ENCODE peak calls at places on chromosomes 13 and 19, in six cellular contexts. E, P, C, M, X and S are unnamed samples.

GRCh38 chr13:46134961-46135522 is 30.2 kb upstream of the CPB2 start:
- DNase-seq in C (no peak), E (peak), X (no peak), M (peak), P (no peak), S (no peak)

GRCh38 chr13:89982406-89983085 is 1364.9 kb upstream of the MIR17HG start:
- DNase-seq in M (no peak), P (no peak), E (no peak), X (no peak), C (no peak), S (no peak)

GRCh38 chr19:4967738-4968461 is 1.0 kb upstream of the KDM4B start:
- DNase-seq in E (no peak), X (no peak), C (no peak), M (no peak), P (no peak), S (no peak)

GRCh38 chr19:19866599-19867248 is 1.0 kb downstream of the ZNF253 start:
- DNase-seq in C (peak), P (peak), X (peak), M (peak), E (no peak), S (peak)

GRCh38 chr19:49850221-49850486 is 805 bp upstream of the PTOV1 start:
- DNase-seq in M (no peak), P (no peak), X (no peak), E (no peak), C (no peak), S (no peak)

GRCh38 chr19:14405758-14406644 is 13.1 kb downstream of the DDX39A start:
- DNase-seq in P (peak), E (peak), X (peak), C (peak), M (peak), S (peak)

GRCh38 chr19:54253331-54254194 is 3.5 kb downstream of the LILRB5 start:
- DNase-seq in M (no peak), E (no peak), P (no peak), X (no peak), C (no peak), S (no peak)

GRCh38 chr13:41709511-41709910 is 251.4 kb downstream of the VWA8 start:
- DNase-seq in P (no peak), E (no peak), X (no peak), C (no peak), M (no peak), S (no peak)

DNA sequence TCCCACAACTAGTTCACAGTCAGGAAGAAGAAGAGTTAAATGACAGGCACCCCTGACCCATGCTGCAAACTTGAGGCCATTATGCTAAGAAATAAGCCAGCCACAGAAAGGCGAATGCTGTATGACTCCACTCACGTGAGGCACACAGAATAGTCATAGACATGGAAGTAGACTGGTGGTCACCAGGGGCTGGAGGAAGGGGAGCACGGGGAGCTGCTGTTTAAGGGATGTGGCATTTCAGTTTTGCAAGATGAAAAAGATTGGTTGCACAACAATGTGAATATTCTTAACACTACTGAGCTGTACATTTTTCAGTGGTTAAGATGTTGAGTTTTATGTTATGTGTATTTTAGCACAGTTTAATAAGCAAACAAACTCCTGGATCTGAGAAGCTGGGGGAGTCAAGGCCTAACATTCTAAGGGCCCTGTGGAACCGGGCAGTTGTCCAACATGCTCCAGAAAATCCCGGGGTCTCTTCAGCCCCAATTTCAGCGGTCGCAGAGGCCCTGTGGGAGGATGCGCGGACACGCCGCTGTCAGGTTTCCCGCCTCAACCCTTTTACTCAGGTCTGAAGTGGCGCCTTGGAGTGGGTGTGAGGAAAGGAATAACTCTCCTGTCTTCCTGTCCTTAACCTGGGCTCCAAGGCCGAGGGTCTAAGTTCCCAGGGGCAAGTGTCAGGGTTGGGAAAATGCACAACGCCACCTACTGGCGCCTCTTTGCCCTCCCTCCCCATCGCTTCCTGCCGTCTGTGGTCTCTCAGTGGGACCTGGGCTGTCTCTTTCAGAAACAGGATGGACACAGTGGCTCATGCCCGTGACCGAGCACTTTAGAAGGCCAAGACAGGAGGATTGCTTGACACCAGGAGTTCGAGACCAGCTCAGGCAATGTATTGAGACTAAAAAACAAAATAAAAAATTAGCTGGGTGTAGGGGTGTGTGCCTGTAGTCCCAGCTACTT is 4.4 kb upstream of the TMEM272 start:
- DNase-seq in P (peak), C (peak), E (peak), M (peak), X (no peak), S (peak)
- TF ChIP-seq CTCF in P (peak), C (peak), E (peak), M (peak), X (peak), S (peak)

GRCh38 chr13:105363747-105364177 is 1171.7 kb downstream of the EFNB2 start:
- DNase-seq in C (no peak), M (no peak), E (no peak), X (no peak), P (no peak), S (no peak)
- TF ChIP-seq SP1 in C (no peak), M (no peak), E (no peak), X (no peak), P (no peak), S (no peak)

DNA sequence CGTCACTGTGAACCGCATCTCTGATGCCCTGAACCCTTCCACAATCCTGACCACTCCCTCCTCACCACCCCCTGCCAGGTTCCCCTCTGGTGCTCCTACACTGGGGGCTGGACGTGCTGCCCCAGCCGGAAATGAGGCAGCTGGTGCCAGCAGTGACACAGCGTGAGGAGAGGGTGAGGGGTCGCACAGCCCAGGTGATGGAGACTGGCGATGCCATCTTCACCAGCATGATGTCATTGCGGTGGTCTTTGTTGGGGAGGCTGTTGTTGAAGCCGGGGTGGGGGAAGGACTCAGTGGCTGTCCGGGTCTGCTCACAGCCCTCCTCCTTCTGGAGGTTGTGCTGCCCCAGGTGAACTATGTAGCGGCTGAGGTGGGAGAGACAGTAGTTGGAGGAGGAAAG is 2.5 kb downstream of the KLK11 start:
- DNase-seq in E (no peak), C (no peak), X (no peak), P (no peak), M (no peak), S (no peak)
- TF ChIP-seq CTCF in E (no peak), C (no peak), X (no peak), P (no peak), M (no peak), S (no peak)

GRCh38 chr13:113960276-113960948 is 13.5 kb downstream of the C13orf46 start:
- DNase-seq in C (no peak), P (no peak), M (no peak), X (no peak), E (no peak), S (no peak)

GRCh38 chr13:113956571-113956970 is 17.3 kb downstream of the C13orf46 start:
- DNase-seq in X (no peak), E (no peak), C (no peak), P (no peak), M (no peak), S (no peak)

GRCh38 chr13:113958373-113958772 is 15.5 kb downstream of the C13orf46 start:
- DNase-seq in P (no peak), C (no peak), M (no peak), X (no peak), E (no peak), S (no peak)

GRCh38 chr13:113962386-113962785 is 11.5 kb downstream of the C13orf46 start:
- DNase-seq in P (no peak), C (no peak), X (no peak), E (no peak), M (no peak), S (no peak)

GRCh38 chr13:113959198-113959597 is 14.7 kb downstream of the C13orf46 start:
- DNase-seq in C (no peak), X (no peak), M (no peak), P (peak), E (no peak), S (no peak)
- TF ChIP-seq SP1 in C (no peak), X (no peak), M (no peak), P (no peak), E (no peak), S (no peak)

DNA sequence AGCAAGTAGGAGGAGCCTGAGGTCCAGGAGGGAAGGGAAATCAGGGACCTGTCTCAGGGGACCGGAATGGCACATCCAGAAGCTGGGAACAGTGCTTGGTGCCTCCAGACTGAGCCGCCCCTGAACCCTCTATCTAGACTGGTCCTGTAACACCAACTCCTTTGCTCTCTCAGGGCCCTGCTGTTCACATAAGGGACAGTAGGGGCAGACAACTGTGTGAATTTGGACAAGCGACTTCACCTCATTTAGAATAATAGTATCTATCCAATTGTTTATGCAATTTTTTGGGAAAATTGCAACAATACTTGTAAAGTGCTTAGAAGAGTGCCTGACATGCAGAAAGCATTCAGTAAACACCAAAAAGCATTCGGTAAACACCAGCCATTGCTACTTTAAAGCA is 14.0 kb downstream of the SYMPK start:
- DNase-seq in C (no peak), X (no peak), M (peak), P (peak), E (no peak), S (no peak)
- TF ChIP-seq CTCF in C (no peak), X (peak), M (no peak), P (peak), E (peak), S (peak)

GRCh38 chr19:3275068-3275582 is 50.7 kb downstream of the CELF5 start:
- DNase-seq in E (peak), C (peak), X (no peak), M (peak), P (peak), S (peak)

GRCh38 chr19:3275583-3276340 is 51.3 kb downstream of the CELF5 start:
- DNase-seq in M (peak), E (peak), X (peak), P (peak), C (peak), S (peak)

GRCh38 chr19:3274245-3275067 is 50.0 kb downstream of the CELF5 start:
- DNase-seq in E (no peak), C (no peak), X (no peak), P (no peak), M (no peak), S (no peak)

GRCh38 chr19:3277649-3278048 is 53.2 kb downstream of the CELF5 start:
- DNase-seq in E (no peak), X (no peak), P (no peak), M (no peak), C (no peak), S (no peak)

GRCh38 chr19:3276341-3276799 is 51.9 kb downstream of the CELF5 start:
- DNase-seq in M (peak), E (peak), X (no peak), P (peak), C (peak), S (peak)
- TF ChIP-seq SP1 in M (no peak), E (no peak), X (no peak), P (peak), C (no peak), S (peak)

GRCh38 chr13:28043224-28043623 is 54.7 kb upstream of the URAD start:
- DNase-seq in X (no peak), C (no peak), M (no peak), E (no peak), P (no peak), S (no peak)

GRCh38 chr13:28044608-28045007 is 55.8 kb downstream of the FLT3 start:
- DNase-seq in E (no peak), C (no peak), M (no peak), X (no peak), P (no peak), S (no peak)

GRCh38 chr13:28045861-28046260 is 54.5 kb downstream of the FLT3 start:
- DNase-seq in C (no peak), X (no peak), M (no peak), E (no peak), P (no peak), S (no peak)

GRCh38 chr13:28037399-28037798 is 48.9 kb upstream of the URAD start:
- DNase-seq in C (no peak), X (no peak), P (no peak), E (peak), M (no peak), S (no peak)

DNA sequence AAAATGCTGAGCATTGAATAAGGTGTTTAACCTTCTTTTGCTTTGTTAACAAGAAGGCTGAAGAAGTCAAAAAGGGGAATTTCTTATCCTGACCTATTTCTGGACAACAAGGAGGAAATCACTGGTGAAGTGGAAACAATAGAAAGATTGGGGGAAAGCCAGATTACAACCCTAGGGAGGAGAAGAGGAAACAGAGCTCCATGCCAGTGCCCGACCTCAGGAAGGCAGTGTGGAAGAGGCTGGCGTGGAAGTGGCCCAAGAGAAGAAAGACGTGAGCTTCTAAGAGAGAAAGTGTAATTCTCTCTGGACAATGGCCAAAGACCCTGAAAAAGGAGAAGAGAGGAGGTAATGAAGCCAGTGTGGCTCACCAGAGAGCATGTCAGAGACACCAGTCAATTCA is 52.5 kb upstream of the URAD start:
- DNase-seq in X (no peak), C (no peak), P (no peak), E (no peak), M (no peak), S (no peak)
- TF ChIP-seq CTCF in X (no peak), C (no peak), P (no peak), E (no peak), M (no peak), S (no peak)

GRCh38 chr13:107835339-107836018 is 379.9 kb downstream of the LIG4 start:
- DNase-seq in C (no peak), E (no peak), M (no peak), X (no peak), P (no peak), S (no peak)

GRCh38 chr13:107832521-107833095 is 382.7 kb downstream of the LIG4 start:
- DNase-seq in X (no peak), C (no peak), E (no peak), P (no peak), M (no peak), S (no peak)

GRCh38 chr13:107834268-107834667 is 381.1 kb downstream of the LIG4 start:
- DNase-seq in C (no peak), X (no peak), E (no peak), P (no peak), M (no peak), S (no peak)

GRCh38 chr13:107838592-107839161 is 376.7 kb downstream of the LIG4 start:
- DNase-seq in X (no peak), C (no peak), E (no peak), P (no peak), M (no peak), S (no peak)

GRCh38 chr13:107834717-107835116 is 380.6 kb downstream of the LIG4 start:
- DNase-seq in E (no peak), X (no peak), M (no peak), P (no peak), C (no peak), S (no peak)
- TF ChIP-seq SP1 in E (no peak), X (no peak), M (no peak), P (no peak), C (no peak), S (no peak)

GRCh38 chr19:34237939-34238338 is 16.4 kb upstream of the GARRE1 start:
- DNase-seq in M (no peak), E (no peak), P (no peak), X (no peak), C (no peak), S (no peak)

GRCh38 chr19:34243876-34244578 is 10.3 kb upstream of the GARRE1 start:
- DNase-seq in C (no peak), X (no peak), M (no peak), P (no peak), E (no peak), S (no peak)

GRCh38 chr19:34237283-34237682 is 17.1 kb upstream of the GARRE1 start:
- DNase-seq in E (no peak), X (no peak), C (no peak), P (no peak), M (no peak), S (no peak)

GRCh38 chr19:34244611-34245299 is 9.6 kb upstream of the GARRE1 start:
- DNase-seq in E (no peak), P (no peak), C (no peak), M (peak), X (no peak), S (no peak)

DNA sequence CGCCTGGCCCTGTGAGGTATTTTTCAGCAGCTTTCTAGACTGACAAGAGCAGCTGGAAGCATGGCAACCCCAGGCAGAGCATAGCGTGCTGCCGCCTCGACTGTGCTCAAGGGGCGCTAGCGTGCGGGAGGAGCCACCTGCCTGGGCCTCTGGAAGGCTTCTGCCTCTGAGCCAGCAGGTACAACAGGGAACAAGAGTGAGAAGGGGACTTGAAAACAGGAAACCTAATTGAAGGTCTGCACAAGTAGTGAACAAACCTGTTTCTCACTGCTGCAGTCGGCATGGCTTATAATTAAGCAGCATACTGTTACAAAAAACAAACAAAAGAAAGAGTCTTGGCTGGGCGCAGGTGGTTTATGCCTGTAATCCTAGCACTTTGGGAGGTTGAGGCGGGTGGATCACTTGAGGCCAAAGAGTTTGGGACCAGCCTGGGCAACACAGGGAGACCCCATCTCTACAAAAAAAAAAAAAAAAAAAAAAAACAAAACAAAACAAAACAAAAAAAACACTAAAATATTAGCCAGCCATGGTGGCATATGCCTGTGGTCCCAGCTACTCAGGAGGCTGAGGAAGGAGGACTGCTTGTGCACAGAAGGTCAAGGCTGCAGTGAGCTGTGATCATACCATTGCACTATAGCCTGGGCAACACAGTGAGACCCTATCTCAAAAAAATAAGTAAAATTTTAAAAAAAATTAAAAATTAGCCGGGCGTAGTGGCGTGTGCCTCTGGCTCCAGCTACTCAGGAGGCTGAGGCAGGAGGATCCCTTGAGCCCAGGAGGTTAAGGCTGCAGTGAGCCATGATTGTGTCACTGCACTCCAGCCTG is 12.6 kb upstream of the GARRE1 start:
- DNase-seq in X (no peak), C (peak), M (peak), P (no peak), E (no peak), S (peak)
- TF ChIP-seq CTCF in X (peak), C (peak), M (peak), P (peak), E (peak), S (peak)